ENCODE peak calls at places on chromosomes 2 and 18, in five cellular contexts. O is T-cell, D is tibial nerve, A is AG04450, B is BJ. V is an unnamed sample.
A peak's percentile ranks its signal among the peaks of the same experiment; 100 is the strongest.

GRCh38 chr2:215848679-215849078 is 164.7 kb downstream of the MREG start:
- DNase-seq in O (no peak), D (no peak), A (no peak), B (no peak), V (no peak)

GRCh38 chr2:168107322-168107721 is 140.1 kb downstream of the STK39 start:
- DNase-seq in O (no peak), D (no peak), A (no peak), B (no peak), V (no peak)

GRCh38 chr18:49690307-49690706 is 123.0 kb downstream of the ACAA2 start:
- DNase-seq in O (no peak), D (no peak), A (peak; percentile 66), B (peak; percentile 75), V (no peak)

GRCh38 chr18:55402731-55403405 is 185.1 kb downstream of the TCF4 start:
- DNase-seq in O (no peak), D (no peak), A (no peak), B (no peak), V (no peak)

GRCh38 chr2:170820647-170821630 is 4.3 kb downstream of the GAD1 start:
- DNase-seq in O (no peak), D (no peak), A (no peak), B (no peak), V (peak; percentile 53)

GRCh38 chr2:237222178-237222577 is 136.5 kb downstream of the COPS8 start:
- DNase-seq in O (no peak), D (no peak), A (peak; percentile 95), B (peak; percentile 92), V (no peak)

GRCh38 chr2:95551055-95551568 is 40.7 kb upstream of the TRIM43 start:
- DNase-seq in O (no peak), D (no peak), A (no peak), B (no peak), V (no peak)

GRCh38 chr2:112005391-112006075 is 49.5 kb upstream of the TMEM87B start:
- DNase-seq in O (no peak), D (no peak), A (no peak), B (no peak), V (no peak)

GRCh38 chr2:96730212-96730611 is 9.7 kb downstream of the LMAN2L start:
- DNase-seq in O (no peak), D (no peak), A (no peak), B (no peak), V (no peak)

GRCh38 chr18:38174173-38174572 is 608.6 kb upstream of the CELF4 start:
- DNase-seq in O (no peak), D (no peak), A (no peak), B (no peak), V (no peak)

GRCh38 chr2:236160366-236161081 is 7.7 kb downstream of the GBX2 start:
- DNase-seq in O (no peak), D (no peak), A (no peak), B (no peak), V (no peak)

GRCh38 chr2:13109516-13109915 is 392.8 kb downstream of the TRIB2 start:
- DNase-seq in O (no peak), D (no peak), A (no peak), B (no peak), V (no peak)

GRCh38 chr2:16368328-16368727 is 297.3 kb downstream of the CYRIA start:
- DNase-seq in O (no peak), D (no peak), A (no peak), B (no peak), V (no peak)

GRCh38 chr2:167134381-167135072 is 246.2 kb downstream of the XIRP2 start:
- DNase-seq in O (no peak), D (no peak), A (peak; percentile 50), B (peak; percentile 62), V (no peak)

GRCh38 chr2:112483821-112484220 is 1.9 kb downstream of the TTL start:
- DNase-seq in O (no peak), D (no peak), A (no peak), B (no peak), V (no peak)

GRCh38 chr2:119914266-119914665 is 98.6 kb upstream of the EPB41L5 start:
- DNase-seq in O (no peak), D (no peak), A (peak; percentile 2), B (no peak), V (no peak)

GRCh38 chr2:24228470-24228869 is 53.6 kb downstream of the FAM228A start:
- DNase-seq in O (no peak), D (no peak), A (no peak), B (no peak), V (no peak)

GRCh38 chr2:222423632-222424280 is 587 bp upstream of the SGPP2 start:
- DNase-seq in O (no peak), D (no peak), A (no peak), B (no peak), V (peak; percentile 43)

GRCh38 chr18:63063171-63063570 is 256.4 kb downstream of the BCL2 start:
- DNase-seq in O (no peak), D (no peak), A (no peak), B (no peak), V (no peak)

GRCh38 chr2:239820836-239821693 is 204.1 kb downstream of the NDUFA10 start:
- DNase-seq in O (no peak), D (no peak), A (no peak), B (no peak), V (no peak)

GRCh38 chr2:237540823-237541222 is 25.6 kb upstream of the PRLH start:
- DNase-seq in O (no peak), D (peak; percentile 81), A (peak; percentile 18), B (peak; percentile 25), V (no peak)

GRCh38 chr2:28835787-28836186 is 25.2 kb downstream of the SPDYA start:
- DNase-seq in O (no peak), D (no peak), A (no peak), B (no peak), V (no peak)

GRCh38 chr18:58269931-58270330 is 225.9 kb downstream of the NEDD4L start:
- DNase-seq in O (no peak), D (no peak), A (no peak), B (no peak), V (no peak)

GRCh38 chr2:7661532-7661931 is 744.3 kb downstream of the RNF144A start:
- DNase-seq in O (no peak), D (no peak), A (no peak), B (no peak), V (no peak)

GRCh38 chr2:232518844-232519243 is 1.3 kb upstream of the PRSS56 start:
- DNase-seq in O (no peak), D (no peak), A (no peak), B (no peak), V (no peak)

GRCh38 chr2:160156084-160156483 is 44.0 kb downstream of the ITGB6 start:
- DNase-seq in O (no peak), D (no peak), A (no peak), B (no peak), V (no peak)

GRCh38 chr2:75571730-75572430 is 11.1 kb upstream of the EVA1A start:
- DNase-seq in O (no peak), D (no peak), A (no peak), B (no peak), V (no peak)

V was measured in central memory CD4-positive, alpha-beta T cell.